ENCODE peak calls at places on chromosomes 1 and 21, in seven cellular contexts. C, T, R, V, W, H and A are unnamed samples.

GRCh38 chr1:45658171-45658570 is 28.2 kb downstream of the GPBP1L1 start:
- DNase-seq in C (no peak), T (peak), R (no peak), V (no peak), W (no peak), H (no peak), A (no peak)

GRCh38 chr1:193104496-193104905 is 713 bp downstream of the GLRX2 start:
- DNase-seq in C (peak), T (peak), R (peak), V (peak), W (peak), H (no peak), A (peak)

GRCh38 chr1:100034465-100034864 is 64.7 kb downstream of the SLC35A3 start:
- DNase-seq in C (no peak), T (peak), R (peak), V (no peak), W (no peak), H (no peak), A (peak)

GRCh38 chr1:110508038-110508437 is 10.9 kb downstream of the KCNA10 start:
- DNase-seq in C (no peak), T (no peak), R (no peak), V (peak), W (no peak), H (no peak), A (no peak)

GRCh38 chr1:231040800-231041704 is 998 bp upstream of the FAM89A start:
- DNase-seq in C (no peak), T (no peak), R (peak), V (peak), W (no peak), H (no peak), A (no peak)

GRCh38 chr1:111517464-111518225 is 14.2 kb upstream of the ADORA3 start:
- DNase-seq in C (no peak), T (no peak), R (no peak), V (no peak), W (no peak), H (no peak), A (no peak)

GRCh38 chr1:206442101-206442500 is 28.2 kb upstream of the IKBKE start:
- DNase-seq in C (no peak), T (no peak), R (no peak), V (no peak), W (no peak), H (no peak), A (no peak)

GRCh38 chr1:15424146-15424667 is 14.0 kb upstream of the CTRC start:
- DNase-seq in C (no peak), T (no peak), R (no peak), V (no peak), W (peak), H (no peak), A (no peak)

GRCh38 chr1:32447469-32448185 is 17.2 kb upstream of the ZBTB8B start:
- DNase-seq in C (peak), T (no peak), R (no peak), V (peak), W (no peak), H (no peak), A (no peak)

GRCh38 chr21:45010860-45011259 is 63.5 kb upstream of the ADARB1 start:
- DNase-seq in C (no peak), T (no peak), R (no peak), V (no peak), W (no peak), H (no peak), A (no peak)

GRCh38 chr1:17201201-17202021 is 3.5 kb upstream of the PADI1 start:
- DNase-seq in C (no peak), T (no peak), R (no peak), V (no peak), W (no peak), H (no peak), A (no peak)

GRCh38 chr1:151934048-151934493 is 24.8 kb upstream of the THEM4 start:
- DNase-seq in C (no peak), T (peak), R (peak), V (no peak), W (peak), H (no peak), A (peak)

GRCh38 chr1:236421850-236422516 is 27.9 kb downstream of the EDARADD start:
- DNase-seq in C (no peak), T (no peak), R (no peak), V (no peak), W (no peak), H (no peak), A (no peak)

GRCh38 chr1:59601032-59601431 is 213.7 kb upstream of the HOOK1 start:
- DNase-seq in C (no peak), T (no peak), R (no peak), V (no peak), W (no peak), H (no peak), A (no peak)

GRCh38 chr1:3902111-3902511 is 2.0 kb upstream of the C1orf174 start:
- DNase-seq in C (no peak), T (no peak), R (no peak), V (no peak), W (no peak), H (no peak), A (no peak)

GRCh38 chr1:81802601-81803422 is 2.1 kb downstream of the ADGRL2 start:
- DNase-seq in C (no peak), T (no peak), R (peak), V (peak), W (no peak), H (no peak), A (no peak)

GRCh38 chr1:173603056-173603591 is at the start of gene SLC9C2:
- DNase-seq in C (no peak), T (no peak), R (no peak), V (no peak), W (no peak), H (no peak), A (no peak)

GRCh38 chr1:9234223-9235122 is at the start of gene H6PD:
- DNase-seq in C (peak), T (peak), R (peak), V (peak), W (peak), H (no peak), A (peak)

GRCh38 chr1:116947090-116947489 is 37.4 kb downstream of the PTGFRN start:
- DNase-seq in C (no peak), T (no peak), R (peak), V (no peak), W (no peak), H (no peak), A (no peak)

GRCh38 chr1:20469406-20470076 is 16.5 kb downstream of the CAMK2N1 start:
- DNase-seq in C (no peak), T (peak), R (no peak), V (no peak), W (no peak), H (no peak), A (no peak)

GRCh38 chr1:95312181-95312580 is 78.2 kb downstream of the RWDD3 start:
- DNase-seq in C (no peak), T (no peak), R (no peak), V (no peak), W (no peak), H (no peak), A (no peak)

GRCh38 chr1:207282496-207283380 is 38.7 kb upstream of the CD55 start:
- DNase-seq in C (no peak), T (no peak), R (no peak), V (no peak), W (no peak), H (no peak), A (peak)

GRCh38 chr1:166920561-166921475 is 44.8 kb upstream of the TADA1 start:
- DNase-seq in C (no peak), T (no peak), R (peak), V (peak), W (no peak), H (no peak), A (no peak)

GRCh38 chr1:43596579-43596978 is 53.4 kb upstream of the KDM4A start:
- DNase-seq in C (no peak), T (no peak), R (no peak), V (no peak), W (no peak), H (no peak), A (no peak)

GRCh38 chr1:28115267-28115666 is 26.9 kb upstream of the EYA3 start:
- DNase-seq in C (no peak), T (no peak), R (no peak), V (no peak), W (no peak), H (peak), A (no peak)

GRCh38 chr1:207821464-207822045 is 69.7 kb downstream of the CD46 start:
- DNase-seq in C (no peak), T (no peak), R (no peak), V (no peak), W (no peak), H (no peak), A (no peak)

GRCh38 chr21:42234464-42235241 is 15.7 kb downstream of the ABCG1 start:
- DNase-seq in C (no peak), T (peak), R (peak), V (peak), W (peak), H (no peak), A (peak)

GRCh38 chr1:23645338-23645737 is 46.3 kb upstream of the RPL11 start:
- DNase-seq in C (no peak), T (no peak), R (no peak), V (no peak), W (no peak), H (no peak), A (no peak)

DNA sequence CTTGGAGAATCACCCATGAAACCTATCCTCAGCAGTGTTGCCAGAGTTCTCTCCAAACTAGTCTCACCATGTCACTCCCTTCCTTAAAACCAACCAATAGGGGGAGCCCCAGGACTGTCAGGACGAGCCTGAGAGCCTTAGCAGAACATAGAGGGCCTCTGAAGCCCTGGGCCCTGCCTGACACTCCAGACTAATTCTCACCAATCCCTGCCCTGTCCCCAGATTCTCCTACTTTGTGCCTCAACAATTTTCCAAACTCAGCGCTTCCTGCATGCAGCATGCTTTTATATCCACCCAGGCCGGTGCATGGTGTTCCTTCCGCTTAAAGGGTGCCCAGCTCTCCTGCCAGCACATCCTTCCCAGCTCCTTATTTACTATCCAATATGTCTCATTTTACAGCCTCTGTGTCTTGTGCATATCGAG is 42.7 kb downstream of the HSD3B1 start:
- DNase-seq in C (peak), T (peak), R (peak), V (peak), W (peak), H (no peak), A (peak)
- TF ChIP-seq JUND in C (no peak), T (no peak), R (no peak), V (no peak), W (no peak), H (no peak), A (no peak)

GRCh38 chr1:30195424-30196134 is 527.8 kb downstream of the MATN1 start:
- DNase-seq in C (no peak), T (no peak), R (no peak), V (no peak), W (no peak), H (no peak), A (no peak)

GRCh38 chr1:30191154-30191702 is 532.2 kb downstream of the MATN1 start:
- DNase-seq in C (peak), T (no peak), R (peak), V (peak), W (peak), H (no peak), A (peak)

GRCh38 chr1:30194741-30195423 is 528.5 kb downstream of the MATN1 start:
- DNase-seq in C (no peak), T (peak), R (no peak), V (no peak), W (no peak), H (no peak), A (no peak)

GRCh38 chr1:30194046-30194619 is 529.3 kb downstream of the MATN1 start:
- DNase-seq in C (no peak), T (no peak), R (no peak), V (no peak), W (no peak), H (no peak), A (no peak)

DNA sequence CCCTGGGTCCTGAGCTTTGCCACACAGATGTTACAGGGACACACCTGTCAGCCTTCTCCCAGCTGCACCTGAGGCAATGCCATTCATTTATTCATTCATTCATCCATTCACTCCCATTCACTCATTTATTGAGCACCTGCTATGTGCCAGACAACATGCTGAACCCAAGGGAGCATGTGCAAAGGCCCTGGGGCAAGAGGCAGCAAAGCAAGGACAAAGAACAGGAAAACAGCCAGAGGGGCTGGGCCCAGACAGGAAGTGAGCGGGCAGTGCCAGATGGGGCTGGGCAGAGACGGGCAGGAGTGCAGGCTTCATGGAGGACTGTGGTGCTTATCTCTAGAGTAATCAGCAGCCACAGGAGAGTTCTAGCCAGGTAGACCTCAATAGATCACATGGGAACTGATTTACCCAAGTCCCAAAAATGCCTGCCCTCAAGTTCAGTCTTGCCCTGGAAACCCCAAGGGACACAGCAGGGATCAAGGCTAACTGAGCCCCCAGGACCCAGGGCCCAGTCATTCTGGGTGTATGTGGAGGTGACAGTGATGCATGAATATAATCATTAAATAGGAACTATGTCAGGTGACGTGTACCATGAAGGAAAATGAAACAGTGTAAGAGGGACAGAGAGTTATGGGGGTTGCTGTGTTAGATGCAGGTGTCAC is 530.3 kb downstream of the MATN1 start:
- DNase-seq in C (no peak), T (no peak), R (no peak), V (peak), W (no peak), H (no peak), A (no peak)
- TF ChIP-seq JUND in C (no peak), T (no peak), R (no peak), V (no peak), W (no peak), H (no peak), A (no peak)

GRCh38 chr1:189597083-189597482 is 880.6 kb downstream of the BRINP3 start:
- DNase-seq in C (no peak), T (no peak), R (no peak), V (no peak), W (no peak), H (no peak), A (no peak)

GRCh38 chr1:189596197-189596596 is 881.5 kb downstream of the BRINP3 start:
- DNase-seq in C (no peak), T (no peak), R (no peak), V (no peak), W (no peak), H (no peak), A (no peak)
- TF ChIP-seq JUND in C (no peak), T (no peak), R (no peak), V (no peak), W (no peak), H (no peak), A (no peak)

DNA sequence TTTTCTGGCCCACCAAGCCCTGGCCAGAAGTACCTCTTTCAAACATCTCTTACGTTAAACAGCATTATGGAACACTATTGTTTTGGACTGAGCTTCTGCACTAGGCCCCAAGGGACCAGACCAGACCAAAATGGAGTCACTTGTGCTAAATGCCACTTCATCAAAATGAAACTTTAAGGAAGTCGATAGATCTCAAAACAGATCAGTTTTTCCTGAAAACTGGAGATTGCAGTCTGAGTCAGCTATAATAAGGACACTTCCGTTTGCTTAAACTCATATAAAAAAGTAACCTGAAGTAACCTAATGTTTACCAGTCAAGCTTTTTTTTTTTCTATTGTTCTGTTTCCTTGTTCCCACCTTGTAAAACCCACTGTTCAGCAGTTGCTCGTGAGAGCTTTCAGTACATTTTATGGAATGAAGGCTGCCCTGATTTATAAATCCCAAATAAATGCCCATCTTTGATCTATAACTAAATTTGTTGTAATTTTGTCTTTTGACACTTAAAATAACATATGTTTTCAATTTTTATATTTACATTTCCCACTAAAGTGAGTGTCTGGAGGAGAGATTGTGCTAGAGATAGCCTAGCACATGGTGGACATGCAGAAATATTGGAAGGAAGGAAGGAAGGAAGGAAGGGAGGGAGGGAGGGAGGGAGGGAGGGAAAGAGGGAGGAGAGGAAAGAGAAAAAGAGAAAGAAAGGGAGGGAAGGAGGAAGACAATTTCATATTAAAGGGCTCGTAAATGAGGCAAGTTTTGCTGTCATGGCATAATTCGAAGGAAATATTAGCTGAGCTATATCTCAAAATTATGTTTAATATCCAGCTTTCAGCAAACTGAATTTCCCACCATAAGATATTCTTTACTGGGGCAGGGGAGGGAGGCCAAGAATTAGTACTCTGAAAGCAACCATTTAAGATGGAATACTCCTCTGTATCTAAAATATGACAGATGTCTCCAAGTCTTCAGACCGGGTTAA is 77.0 kb upstream of the CXADR start:
- DNase-seq in C (no peak), T (no peak), R (peak), V (no peak), W (no peak), H (no peak), A (no peak)
- TF ChIP-seq JUND in C (no peak), T (no peak), R (no peak), V (no peak), W (no peak), H (no peak), A (no peak)

GRCh38 chr21:34336756-34337391 is 26.9 kb upstream of the KCNE2 start:
- DNase-seq in C (no peak), T (no peak), R (no peak), V (peak), W (no peak), H (no peak), A (no peak)
- TF ChIP-seq JUND in C (no peak), T (no peak), R (no peak), V (no peak), W (no peak), H (no peak), A (no peak)

GRCh38 chr1:159014851-159015250 is 5.1 kb downstream of the IFI16 start:
- DNase-seq in C (no peak), T (no peak), R (no peak), V (no peak), W (no peak), H (no peak), A (no peak)
- TF ChIP-seq JUND in C (no peak), T (no peak), R (no peak), V (no peak), W (no peak), H (no peak), A (no peak)

GRCh38 chr1:37763791-37764741 is 854 bp downstream of the EPHA10 start:
- DNase-seq in C (no peak), T (peak), R (peak), V (peak), W (peak), H (no peak), A (peak)
- TF ChIP-seq JUND in C (no peak), T (peak), R (no peak), V (no peak), W (no peak), H (no peak), A (no peak)

GRCh38 chr1:168483531-168483930 is 60.3 kb downstream of the XCL2 start:
- DNase-seq in C (no peak), T (no peak), R (no peak), V (no peak), W (no peak), H (no peak), A (no peak)
- TF ChIP-seq JUND in C (no peak), T (no peak), R (peak), V (no peak), W (no peak), H (no peak), A (no peak)